ENCODE peak calls at places on chromosomes 16 and 17, in ten cellular contexts. K is effector memory CD4-positive, alpha-beta T cell; X is astrocyte; S is neural progenitor cell; I is H9; R is endodermal cell; W is mesendoderm; M is PC-3; C is ascending aorta; Y is sigmoid colon. Q is an unnamed sample. For H3K4me1 and H3K27me3, the result is how much of the 10 kb centered on the place peaks cover.

GRCh38 chr16:4266372-4266771 is 6.5 kb downstream of the TFAP4 start:
- DNase-seq in S (no peak), W (peak), I (peak), X (no peak), Y (no peak), C (no peak), K (no peak), M (peak), R (peak), Q (no peak)

GRCh38 chr17:60613325-60613724 is 13.3 kb downstream of the PPM1D start:
- DNase-seq in S (no peak), Y (no peak), W (no peak), I (no peak), C (no peak), M (no peak), X (no peak), K (no peak), R (no peak), Q (no peak)

GRCh38 chr17:22270381-22270780 is 578.1 kb downstream of the KCNJ18 start:
- DNase-seq in K (no peak), C (no peak), X (no peak), I (no peak), S (no peak), Y (no peak), M (no peak), W (no peak), R (no peak), Q (no peak)

GRCh38 chr16:56525154-56525720 is 5.4 kb upstream of the BBS2 start:
- DNase-seq in Y (no peak), K (no peak), W (no peak), M (no peak), R (no peak), S (no peak), X (no peak), C (no peak), I (no peak), Q (no peak)

GRCh38 chr17:1197781-1198490 is 18.2 kb upstream of the ABR start:
- DNase-seq in S (no peak), C (peak), I (no peak), K (peak), M (no peak), R (no peak), Y (peak), X (no peak), W (no peak), Q (peak)

GRCh38 chr16:28846080-28846932 is at the start of gene TUFM:
- DNase-seq in I (peak), Y (peak), W (peak), X (peak), K (peak), C (peak), S (peak), R (peak), M (peak), Q (peak)

GRCh38 chr17:31674305-31674704 is 184.7 kb downstream of the COPRS start:
- DNase-seq in C (no peak), W (no peak), I (no peak), X (peak), M (peak), S (no peak), R (peak), K (no peak), Y (no peak), Q (no peak)

GRCh38 chr17:17063546-17064122 is 21.4 kb downstream of the MPRIP start:
- DNase-seq in C (peak), M (peak), Y (peak), K (peak), X (no peak), W (no peak), I (peak), R (peak), S (no peak), Q (no peak)

GRCh38 chr17:66540131-66540781 is 237.8 kb downstream of the PRKCA start:
- DNase-seq in C (no peak), W (peak), Y (peak), X (peak), S (peak), K (no peak), R (peak), I (peak), M (peak), Q (no peak)

GRCh38 chr17:21474815-21475214 is 98.7 kb downstream of the KCNJ12 start:
- DNase-seq in W (no peak), Y (no peak), R (peak), X (no peak), I (no peak), S (no peak), M (no peak), K (no peak), C (peak), Q (no peak)

GRCh38 chr17:59521465-59522126 is 43.8 kb upstream of the DHX40 start:
- DNase-seq in M (peak), W (peak), K (peak), S (peak), I (peak), Y (peak), C (peak), R (peak), X (peak), Q (peak)

GRCh38 chr16:9012848-9013507 is 49.3 kb upstream of the USP7 start:
- DNase-seq in X (no peak), R (peak), W (peak), S (peak), Y (no peak), I (peak), M (no peak), K (no peak), C (no peak), Q (no peak)

GRCh38 chr17:77476920-77477805 is 336.4 kb downstream of the SEC14L1 start:
- DNase-seq in K (no peak), M (peak), S (no peak), Y (peak), C (peak), R (no peak), I (no peak), X (peak), W (peak), Q (peak)

GRCh38 chr17:34499576-34499975 is 79.8 kb upstream of the TMEM132E start:
- DNase-seq in R (peak), W (peak), I (peak), M (peak), Y (no peak), K (no peak), S (peak), X (no peak), C (no peak), Q (no peak)

GRCh38 chr16:54447606-54448440 is 161.2 kb upstream of the IRX3 start:
- DNase-seq in K (no peak), I (no peak), C (no peak), R (peak), Y (no peak), X (peak), W (peak), M (peak), S (no peak), Q (no peak)

GRCh38 chr17:151004-151403 is 13.6 kb downstream of the SCGB1C2 start:
- DNase-seq in S (no peak), R (no peak), M (no peak), W (no peak), X (no peak), C (no peak), Y (peak), I (no peak), K (no peak), Q (no peak)

GRCh38 chr16:69522732-69523404 is 42.9 kb upstream of the NFAT5 start:
- DNase-seq in I (no peak), K (no peak), S (no peak), C (no peak), Y (no peak), M (no peak), R (peak), X (no peak), W (peak), Q (no peak)

GRCh38 chr16:85453179-85453678 is 159.9 kb upstream of the GSE1 start:
- DNase-seq in M (no peak), W (no peak), C (no peak), I (no peak), Y (no peak), X (no peak), S (no peak), R (no peak), K (no peak), Q (no peak)

GRCh38 chr16:85454171-85454883 is 158.8 kb upstream of the GSE1 start:
- DNase-seq in X (no peak), W (no peak), M (no peak), S (no peak), K (no peak), R (no peak), C (no peak), I (no peak), Y (no peak), Q (no peak)

GRCh38 chr16:85453701-85454100 is 159.4 kb upstream of the GSE1 start:
- DNase-seq in I (no peak), M (no peak), X (no peak), W (no peak), S (no peak), Y (no peak), R (no peak), K (no peak), C (no peak), Q (no peak)

GRCh38 chr16:85457366-85457765 is 155.8 kb upstream of the GSE1 start:
- DNase-seq in W (no peak), K (no peak), M (peak), R (no peak), X (no peak), C (no peak), I (no peak), Y (no peak), S (no peak), Q (no peak)

GRCh38 chr16:85455534-85455933 is 157.6 kb upstream of the GSE1 start:
- DNase-seq in S (no peak), K (no peak), I (no peak), C (no peak), Y (no peak), M (no peak), W (no peak), R (no peak), X (no peak), Q (no peak)
- H3K4me1 ChIP-seq in S (under half), K (under half), I (under half), C (under half), Y (under half), M (under half), W (under half), R (under half), X (under half), Q (under half)

GRCh38 chr16:67647111-67647651 is 2.2 kb downstream of the CARMIL2 start:
- DNase-seq in C (no peak), Y (no peak), S (no peak), R (peak), X (no peak), M (peak), W (no peak), I (no peak), K (no peak), Q (no peak)
- H3K27me3 ChIP-seq in C (under half), Y (half or more), S (under half), R (under half), X (half or more), M (under half), W (under half), I (under half), K (under half), Q (under half)

DNA sequence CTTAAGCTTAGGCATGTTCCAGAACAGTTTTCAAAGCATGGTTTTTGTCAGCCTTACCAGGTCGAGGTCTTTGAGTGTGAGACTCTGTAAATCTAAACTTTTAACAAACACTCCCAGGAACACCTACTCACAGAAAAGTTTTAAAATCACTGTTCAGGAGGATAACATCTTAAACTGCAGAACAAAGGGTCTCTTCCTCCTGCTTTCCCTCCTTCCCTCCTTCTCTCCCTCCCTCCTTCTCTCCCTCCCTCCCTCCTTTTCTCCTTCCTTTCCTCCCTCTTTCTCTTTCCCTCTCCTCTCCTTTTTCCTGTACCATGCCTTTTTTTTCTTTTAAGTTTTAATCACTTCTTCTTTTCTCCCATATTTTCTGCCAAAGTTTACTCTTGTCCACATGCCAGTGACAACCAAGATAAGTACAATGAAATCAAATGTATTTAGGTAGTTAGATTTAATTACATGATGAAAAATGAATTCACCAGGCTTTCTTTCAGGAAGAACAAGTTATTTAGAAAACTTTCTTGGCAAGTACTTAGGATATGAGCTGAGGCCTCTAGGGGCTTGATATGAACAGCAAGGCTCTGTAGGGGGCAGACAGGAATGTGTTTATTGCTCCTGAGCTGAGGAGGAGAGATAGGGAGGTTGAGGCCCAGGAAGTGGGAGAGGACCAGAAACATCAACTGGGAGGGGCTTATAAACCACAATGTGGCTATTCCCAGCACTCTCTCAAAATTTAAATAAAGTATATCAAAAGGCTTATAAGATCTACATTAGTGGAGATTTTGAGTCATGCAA is 153.7 kb upstream of the MAF start:
- DNase-seq in I (no peak), Y (no peak), W (peak), C (no peak), S (no peak), K (no peak), R (no peak), M (no peak), X (no peak), Q (no peak)
- H3K27ac ChIP-seq in I (no peak), Y (peak), W (no peak), C (no peak), S (no peak), K (no peak), R (no peak), M (no peak), X (no peak), Q (no peak)

DNA sequence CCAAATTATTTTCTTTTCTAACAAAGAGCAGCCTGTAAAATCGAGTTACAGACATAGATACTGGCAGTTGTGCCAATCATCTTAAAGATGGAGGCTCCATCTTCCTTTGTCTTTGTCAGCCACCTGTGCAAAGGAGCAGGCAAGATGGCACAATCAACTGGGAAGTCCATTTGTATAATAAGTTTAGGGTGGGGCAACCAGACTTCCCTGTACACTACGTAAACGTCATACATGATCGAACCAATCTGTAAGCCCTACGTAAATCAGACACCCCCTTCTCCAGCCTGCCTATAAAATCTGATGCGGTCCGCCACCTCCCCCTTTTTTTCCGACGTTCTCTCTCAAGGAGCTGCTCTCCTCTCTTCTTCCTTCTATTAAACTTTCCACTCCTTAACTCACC is 31.4 kb upstream of the MEAK7 start:
- DNase-seq in W (no peak), R (no peak), M (no peak), Y (no peak), I (no peak), X (no peak), C (no peak), S (no peak), K (no peak), Q (no peak)
- H3K4me1 ChIP-seq in W (under half), R (under half), M (under half), Y (under half), I (under half), X (under half), C (under half), S (half or more), K (under half), Q (under half)

DNA sequence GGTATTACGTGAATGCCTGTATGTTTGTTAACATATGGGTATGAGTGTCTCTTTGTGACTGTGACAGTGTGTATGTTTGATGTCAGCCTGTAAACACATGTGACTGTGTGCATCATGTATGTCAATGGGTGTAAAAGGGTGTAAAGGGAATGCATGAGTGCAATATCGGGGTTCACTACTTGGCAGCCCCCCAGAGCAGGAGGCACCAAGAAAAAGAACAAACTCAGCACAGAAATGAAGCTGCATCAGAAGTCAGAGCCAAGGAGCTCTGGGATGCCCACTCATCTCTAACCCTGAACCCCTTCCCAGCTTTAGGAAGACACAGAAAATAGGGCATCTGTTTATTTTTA is 2.1 kb upstream of the HOXB6 start:
- DNase-seq in I (no peak), Y (no peak), S (no peak), M (no peak), K (no peak), C (no peak), X (no peak), W (no peak), R (no peak), Q (no peak)
- H3K27me3 ChIP-seq in I (half or more), Y (under half), S (half or more), M (under half), K (half or more), C (under half), X (half or more), W (half or more), R (half or more), Q (under half)

GRCh38 chr16:22814330-22815105 is 556 bp downstream of the HS3ST2 start:
- DNase-seq in X (no peak), S (peak), Y (no peak), K (no peak), R (peak), W (peak), I (peak), C (no peak), M (no peak), Q (no peak)

GRCh38 chr16:22813223-22813945 is 578 bp upstream of the HS3ST2 start:
- DNase-seq in I (peak), W (peak), S (peak), M (peak), X (peak), C (peak), K (no peak), R (peak), Y (peak), Q (peak)

GRCh38 chr16:22816475-22816874 is 2.5 kb downstream of the HS3ST2 start:
- DNase-seq in W (peak), M (peak), S (no peak), K (no peak), I (no peak), X (no peak), R (no peak), C (peak), Y (no peak), Q (no peak)

GRCh38 chr16:22815863-22816262 is 1.9 kb downstream of the HS3ST2 start:
- DNase-seq in W (peak), I (no peak), Y (no peak), S (no peak), R (no peak), C (no peak), X (no peak), K (no peak), M (no peak), Q (no peak)

DNA sequence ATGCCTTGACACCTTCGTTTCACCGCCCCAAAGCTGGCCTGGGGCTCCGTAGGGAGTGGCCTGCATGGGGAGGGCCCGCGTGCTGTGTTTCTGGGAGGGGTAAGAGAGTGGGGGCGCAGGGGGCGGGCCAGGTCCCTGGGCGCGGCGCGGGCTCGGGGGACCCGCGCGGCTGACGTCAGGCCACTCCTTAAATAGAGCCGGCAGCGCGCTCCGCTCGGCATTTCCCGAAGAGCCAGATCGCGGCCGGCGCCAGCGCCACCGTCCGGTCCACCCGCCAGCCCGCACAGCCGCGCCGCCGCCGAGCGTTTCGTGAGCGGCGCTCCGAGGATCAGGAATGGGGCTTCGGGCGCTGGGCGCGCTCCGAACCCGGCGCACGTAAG is at the start of gene HS3ST2:
- DNase-seq in R (peak), S (peak), W (peak), K (no peak), M (no peak), I (peak), X (no peak), C (peak), Y (peak), Q (peak)
- H3K27ac ChIP-seq in R (no peak), S (no peak), W (no peak), K (no peak), M (no peak), I (no peak), X (no peak), C (peak), Y (peak), Q (no peak)

Q was measured in colonic mucosa.